ENCODE peak calls at places on chromosomes 2 and 18, in four cellular contexts. One of them, this sample, is unnamed.

GRCh38 chr18:5841518-5841917 is 53.8 kb downstream of the TMEM200C start:
- DNase-seq in HFF-Myc: no peak
- DNase-seq in Kasumi-1: no peak
- DNase-seq in posterior vena cava: no peak
- DNase-seq in this sample: no peak

GRCh38 chr18:3748081-3748480 is 298.1 kb downstream of the TGIF1 start:
- DNase-seq in Kasumi-1: no peak
- DNase-seq in HFF-Myc: no peak
- DNase-seq in posterior vena cava: no peak
- DNase-seq in this sample: no peak

GRCh38 chr2:16747706-16748105 is 82.1 kb upstream of the CYRIA start:
- DNase-seq in HFF-Myc: no peak
- DNase-seq in Kasumi-1: no peak
- DNase-seq in posterior vena cava: no peak
- DNase-seq in this sample: no peak

GRCh38 chr2:98036349-98037000 is 40.7 kb upstream of the TMEM131 start:
- DNase-seq in posterior vena cava: no peak
- DNase-seq in Kasumi-1: no peak
- DNase-seq in HFF-Myc: no peak
- DNase-seq in this sample: no peak

GRCh38 chr2:144377929-144378328 is 142.0 kb downstream of the ZEB2 start:
- DNase-seq in Kasumi-1: peak
- DNase-seq in posterior vena cava: no peak
- DNase-seq in HFF-Myc: no peak
- DNase-seq in this sample: no peak

GRCh38 chr2:240505946-240506345 is 51.8 kb downstream of the ANKMY1 start:
- DNase-seq in Kasumi-1: no peak
- DNase-seq in HFF-Myc: no peak
- DNase-seq in posterior vena cava: peak
- DNase-seq in this sample: no peak

GRCh38 chr2:190860985-190861721 is 19.5 kb upstream of the GLS start:
- DNase-seq in Kasumi-1: no peak
- DNase-seq in posterior vena cava: no peak
- DNase-seq in HFF-Myc: no peak
- DNase-seq in this sample: no peak

GRCh38 chr18:23970161-23971153 is 44.1 kb upstream of the TTC39C start:
- DNase-seq in HFF-Myc: no peak
- DNase-seq in posterior vena cava: no peak
- DNase-seq in Kasumi-1: no peak
- DNase-seq in this sample: no peak

GRCh38 chr18:66495844-66496243 is 108.0 kb downstream of the CDH19 start:
- DNase-seq in HFF-Myc: no peak
- DNase-seq in Kasumi-1: peak
- DNase-seq in posterior vena cava: no peak
- DNase-seq in this sample: peak

GRCh38 chr2:183063083-183063482 is 15.5 kb upstream of the DUSP19 start:
- DNase-seq in Kasumi-1: peak
- DNase-seq in HFF-Myc: no peak
- DNase-seq in posterior vena cava: no peak
- DNase-seq in this sample: no peak

GRCh38 chr2:15971351-15971750 is 31.0 kb downstream of the MYCN start:
- DNase-seq in Kasumi-1: no peak
- DNase-seq in posterior vena cava: no peak
- DNase-seq in HFF-Myc: no peak
- DNase-seq in this sample: no peak

GRCh38 chr2:175004980-175005832 is at the start of gene CHN1:
- DNase-seq in Kasumi-1: peak
- DNase-seq in posterior vena cava: peak
- DNase-seq in HFF-Myc: no peak
- DNase-seq in this sample: peak

GRCh38 chr18:48151421-48152095 is 221.1 kb upstream of the SMAD2 start:
- DNase-seq in HFF-Myc: no peak
- DNase-seq in posterior vena cava: no peak
- DNase-seq in Kasumi-1: no peak
- DNase-seq in this sample: peak

GRCh38 chr2:162731917-162732804 is 106.4 kb downstream of the KCNH7 start:
- DNase-seq in Kasumi-1: no peak
- DNase-seq in posterior vena cava: no peak
- DNase-seq in HFF-Myc: no peak
- DNase-seq in this sample: no peak

GRCh38 chr2:23420840-23421476 is 36.0 kb downstream of the KLHL29 start:
- DNase-seq in posterior vena cava: no peak
- DNase-seq in Kasumi-1: no peak
- DNase-seq in HFF-Myc: no peak
- DNase-seq in this sample: no peak

GRCh38 chr2:232641153-232641845 is 7.9 kb downstream of the EFHD1 start:
- DNase-seq in posterior vena cava: no peak
- DNase-seq in HFF-Myc: no peak
- DNase-seq in Kasumi-1: no peak
- DNase-seq in this sample: no peak

GRCh38 chr2:58976374-58977055 is 735.4 kb upstream of the FANCL start:
- DNase-seq in posterior vena cava: no peak
- DNase-seq in HFF-Myc: no peak
- DNase-seq in Kasumi-1: no peak
- DNase-seq in this sample: no peak

GRCh38 chr2:197158138-197158537 is 152.4 kb downstream of the ANKRD44 start:
- DNase-seq in HFF-Myc: no peak
- DNase-seq in posterior vena cava: no peak
- DNase-seq in Kasumi-1: no peak
- DNase-seq in this sample: no peak

GRCh38 chr2:178700922-178701342 is 106.3 kb downstream of the TTN start:
- DNase-seq in HFF-Myc: peak
- DNase-seq in Kasumi-1: peak
- DNase-seq in posterior vena cava: no peak
- DNase-seq in this sample: no peak

GRCh38 chr2:42795275-42795674 is 2.9 kb upstream of the HAAO start:
- DNase-seq in posterior vena cava: no peak
- DNase-seq in HFF-Myc: no peak
- DNase-seq in Kasumi-1: no peak
- DNase-seq in this sample: no peak

GRCh38 chr2:181037922-181038321 is 57.5 kb downstream of the UBE2E3 start:
- DNase-seq in Kasumi-1: no peak
- DNase-seq in posterior vena cava: no peak
- DNase-seq in HFF-Myc: no peak
- DNase-seq in this sample: no peak

GRCh38 chr2:237644059-237644703 is 16.8 kb downstream of the LRRFIP1 start:
- DNase-seq in Kasumi-1: no peak
- DNase-seq in posterior vena cava: peak
- DNase-seq in HFF-Myc: no peak
- DNase-seq in this sample: no peak

GRCh38 chr2:217293046-217293445 is 433.2 kb upstream of the TNP1 start:
- DNase-seq in posterior vena cava: no peak
- DNase-seq in HFF-Myc: no peak
- DNase-seq in Kasumi-1: no peak
- DNase-seq in this sample: no peak

GRCh38 chr2:124563415-124563814 is 538.3 kb downstream of the CNTNAP5 start:
- DNase-seq in Kasumi-1: no peak
- DNase-seq in posterior vena cava: no peak
- DNase-seq in HFF-Myc: no peak
- DNase-seq in this sample: no peak

GRCh38 chr18:60295776-60296175 is 76.8 kb downstream of the MC4R start:
- DNase-seq in posterior vena cava: no peak
- DNase-seq in Kasumi-1: no peak
- DNase-seq in HFF-Myc: no peak
- DNase-seq in this sample: no peak

GRCh38 chr2:160415991-160416390 is 77.6 kb downstream of the RBMS1 start:
- DNase-seq in HFF-Myc: no peak
- DNase-seq in Kasumi-1: no peak
- DNase-seq in posterior vena cava: no peak
- DNase-seq in this sample: no peak

GRCh38 chr2:240983361-240983995 is 14.9 kb upstream of the SNED1 start:
- DNase-seq in Kasumi-1: no peak
- DNase-seq in HFF-Myc: no peak
- DNase-seq in posterior vena cava: peak
- DNase-seq in this sample: peak

GRCh38 chr2:224127871-224128501 is 88.9 kb upstream of the SERPINE2 start:
- DNase-seq in Kasumi-1: no peak
- DNase-seq in posterior vena cava: no peak
- DNase-seq in HFF-Myc: no peak
- DNase-seq in this sample: no peak

GRCh38 chr2:171523339-171523931 is 1.2 kb downstream of the CYBRD1 start:
- DNase-seq in HFF-Myc: no peak
- DNase-seq in Kasumi-1: peak
- DNase-seq in posterior vena cava: peak
- DNase-seq in this sample: peak

This sample was measured in right lobe of liver.